ENCODE peak calls at places on chromosomes 4 and X, in seven cellular contexts. L is lower leg skin, Y is GM23338, Z is cardiac fibroblast, S is skeletal muscle cell, X is GM23248, Q is breast epithelium. U is an unnamed sample.

GRCh38 chr4:185395255-185395955 is at the start of gene LRP2BP:
- DNase-seq in L (no peak), Y (no peak), Q (no peak), Z (no peak), X (peak; percentile 36), S (no peak), U (peak; percentile 4)

GRCh38 chrX:55758033-55758432 is 40.5 kb downstream of the RRAGB start:
- DNase-seq in Z (peak; percentile 23), X (no peak), S (peak; percentile 5), Y (no peak), Q (no peak), L (no peak), U (no peak)

GRCh38 chr4:168685136-168685535 is 188.3 kb downstream of the PALLD start:
- DNase-seq in Y (no peak), X (no peak), L (no peak), Z (no peak), S (no peak), Q (no peak), U (no peak)

GRCh38 chr4:163161536-163162205 is 5.0 kb downstream of the NAF1 start:
- DNase-seq in X (peak; percentile 82), Z (peak; percentile 80), Q (no peak), L (no peak), S (peak; percentile 58), Y (no peak), U (peak; percentile 60)

GRCh38 chr4:60780874-60781273 is 419.3 kb upstream of the ADGRL3 start:
- DNase-seq in X (no peak), L (no peak), Z (peak; percentile 32), Y (no peak), Q (no peak), S (no peak), U (no peak)

GRCh38 chrX:9429767-9430166 is 35.1 kb upstream of the TBL1X start:
- DNase-seq in L (peak; percentile 54), X (no peak), Q (no peak), Z (no peak), S (no peak), Y (no peak), U (no peak)

GRCh38 chr4:165814256-165815010 is 58.6 kb upstream of the TLL1 start:
- DNase-seq in Z (peak; percentile 49), S (peak; percentile 24), L (no peak), Y (no peak), X (peak; percentile 1), Q (no peak), U (no peak)

GRCh38 chr4:14223461-14223860 is 595.9 kb upstream of the BOD1L1 start:
- DNase-seq in Y (no peak), L (no peak), Q (no peak), Z (no peak), S (no peak), X (no peak), U (no peak)

GRCh38 chr4:68591204-68591603 is 15.1 kb upstream of the UGT2B17 start:
- DNase-seq in X (no peak), L (no peak), Z (no peak), Y (no peak), S (no peak), Q (no peak), U (no peak)

GRCh38 chr4:4761128-4761991 is 98.1 kb upstream of the MSX1 start:
- DNase-seq in X (peak; percentile 25), Y (peak; percentile 87), Z (no peak), Q (no peak), L (no peak), S (no peak), U (no peak)

GRCh38 chr4:77466430-77466829 is 139.2 kb upstream of the CXCL13 start:
- DNase-seq in Q (no peak), X (no peak), Y (no peak), S (no peak), Z (no peak), L (no peak), U (no peak)

GRCh38 chr4:176760468-176760867 is 32.3 kb downstream of the VEGFC start:
- DNase-seq in Y (no peak), Z (no peak), Q (no peak), X (no peak), L (no peak), S (no peak), U (no peak)

GRCh38 chr4:163343604-163344146 is at the start of gene NPY5R:
- DNase-seq in X (no peak), S (no peak), Q (no peak), Y (peak; percentile 52), Z (no peak), L (no peak), U (no peak)

GRCh38 chrX:127552571-127552970 is 499.6 kb downstream of the ACTRT1 start:
- DNase-seq in Y (peak; percentile 3), S (no peak), X (no peak), L (no peak), Q (no peak), Z (no peak), U (no peak)

GRCh38 chrX:135421932-135422809 is at the start of gene SMIM10L2A:
- DNase-seq in Q (no peak), X (peak; percentile 2), Y (no peak), Z (no peak), S (no peak), L (peak; percentile 81), U (no peak)

GRCh38 chr4:6225469-6225868 is 25.1 kb upstream of the JAKMIP1 start:
- DNase-seq in Y (peak; percentile 84), Z (peak; percentile 24), L (peak; percentile 70), X (peak; percentile 43), S (no peak), Q (peak; percentile 17), U (no peak)

GRCh38 chr4:96356591-96357360 is 516.9 kb downstream of the PDHA2 start:
- DNase-seq in Z (no peak), Q (no peak), Y (no peak), X (no peak), L (no peak), S (no peak), U (no peak)

GRCh38 chrX:116667346-116667745 is 204.6 kb upstream of the CT83 start:
- DNase-seq in Q (no peak), Y (peak; percentile 1), L (no peak), X (no peak), Z (no peak), S (no peak), U (no peak)

GRCh38 chrX:12894074-12894691 is 12.2 kb upstream of the TLR8 start:
- DNase-seq in Q (no peak), Z (peak; percentile 35), X (peak; percentile 15), L (no peak), S (no peak), Y (peak; percentile 38), U (peak; percentile 4)

GRCh38 chrX:23732704-23733103 is 10.4 kb downstream of the ACOT9 start:
- DNase-seq in Q (no peak), L (no peak), X (no peak), Z (no peak), S (no peak), Y (no peak), U (no peak)

GRCh38 chr4:74830928-74831327 is 36.6 kb upstream of the BTC start:
- DNase-seq in S (no peak), Y (no peak), Q (no peak), Z (peak; percentile 17), L (no peak), X (peak; percentile 14), U (no peak)

GRCh38 chrX:51641421-51642021 is 22.8 kb upstream of the CENPVL3 start:
- DNase-seq in Z (peak; percentile 65), Q (no peak), X (peak; percentile 60), Y (peak; percentile 82), L (no peak), S (peak; percentile 20), U (peak; percentile 46)

GRCh38 chr4:20464381-20464780 is 212.7 kb downstream of the SLIT2 start:
- DNase-seq in S (peak; percentile 84), Z (peak; percentile 73), Y (no peak), L (no peak), Q (no peak), X (peak; percentile 82), U (peak; percentile 43)

GRCh38 chr4:113026556-113026955 is 22.9 kb upstream of the ANK2 start:
- DNase-seq in L (no peak), Z (peak; percentile 52), Q (no peak), S (peak; percentile 36), X (peak; percentile 69), Y (no peak), U (peak; percentile 24)

GRCh38 chrX:95733426-95733825 is 951.2 kb upstream of the DIAPH2 start:
- DNase-seq in X (no peak), L (no peak), Q (no peak), Z (no peak), Y (no peak), S (no peak), U (no peak)

GRCh38 chr4:45004326-45004725 is 278.0 kb upstream of the GNPDA2 start:
- DNase-seq in Y (no peak), X (no peak), Z (no peak), Q (no peak), L (no peak), S (no peak), U (no peak)
- H3K4me3 ChIP-seq in Y (no peak overlapping the region), X (no peak overlapping the region), Z (no peak overlapping the region), Q (no peak overlapping the region), L (no peak overlapping the region), S (no peak overlapping the region), U (no peak overlapping the region)

GRCh38 chr4:687048-687974 is 1.6 kb downstream of the SLC49A3 start:
- DNase-seq in Y (no peak), Z (peak; percentile 95), S (peak; percentile 61), Q (peak; percentile 89), X (peak; percentile 98), L (peak; percentile 98), U (peak; percentile 87)

GRCh38 chr4:687975-688694 is 816 bp downstream of the SLC49A3 start:
- DNase-seq in S (no peak), Q (no peak), L (no peak), Z (no peak), X (no peak), Y (peak; percentile 77), U (no peak)

GRCh38 chr4:686371-687040 is 2.4 kb downstream of the SLC49A3 start:
- DNase-seq in L (no peak), Y (no peak), X (no peak), Q (no peak), Z (no peak), S (no peak), U (no peak)

GRCh38 chr4:688695-689497 is at the start of gene SLC49A3:
- DNase-seq in X (peak; percentile 48), Z (no peak), Y (peak; percentile 78), Q (no peak), L (no peak), S (no peak), U (peak; percentile 25)

GRCh38 chr4:689498-690122 is 659 bp upstream of the SLC49A3 start:
- DNase-seq in Y (no peak), Q (no peak), Z (no peak), X (no peak), L (no peak), S (no peak), U (no peak)
- H3K4me3 ChIP-seq in Y (peak overlapping the region; percentile 63), Q (peak overlapping the region; percentile 84), Z (peak overlapping the region; percentile 47), X (peak overlapping the region; percentile 66), L (no peak overlapping the region), S (peak overlapping the region; percentile 10), U (peak overlapping the region; percentile 52)

DNA sequence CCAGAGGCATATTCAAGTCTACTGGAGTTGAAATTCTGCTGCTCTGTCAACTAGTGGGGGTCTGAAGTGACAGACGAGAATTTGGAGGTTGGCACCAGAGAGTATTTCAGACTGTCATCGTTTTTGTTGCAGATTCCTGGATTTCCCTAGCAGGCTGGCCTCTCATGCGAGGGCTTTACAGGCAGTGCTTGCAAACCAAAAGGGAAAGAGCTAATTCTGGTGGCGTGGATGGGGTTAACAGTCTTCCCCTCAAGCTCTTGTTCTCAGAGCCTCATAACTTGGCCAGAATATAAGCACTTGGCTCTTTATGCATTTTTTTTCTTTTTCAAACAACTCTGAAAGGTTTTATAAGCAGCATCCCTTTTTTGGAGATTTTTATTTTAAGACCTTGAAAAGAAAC is at the start of gene SPARCL1:
- DNase-seq in Y (peak; percentile 23), S (no peak), Q (no peak), L (no peak), X (no peak), Z (no peak), U (no peak)
- H3K4me3 ChIP-seq in Y (no peak within 1 kb of the TSS), S (no peak within 1 kb of the TSS), Q (peak within 1 kb of the TSS; percentile 65), L (no peak within 1 kb of the TSS), X (no peak within 1 kb of the TSS), Z (no peak within 1 kb of the TSS), U (no peak within 1 kb of the TSS)

GRCh38 chr4:152097371-152097770 is 336.6 kb upstream of the GATB start:
- DNase-seq in Z (no peak), S (no peak), L (no peak), Q (no peak), X (no peak), Y (no peak), U (no peak)
- H3K4me3 ChIP-seq in Z (no peak overlapping the region), S (no peak overlapping the region), L (no peak overlapping the region), Q (no peak overlapping the region), X (no peak overlapping the region), Y (no peak overlapping the region), U (no peak overlapping the region)